ENCODE peak calls at places on chromosomes 5 and 9, in ten cellular contexts. X, F, A, M, W, B, G, I, C and U are unnamed samples.

GRCh38 chr9:35500130-35500748 is 10.3 kb downstream of the RUSC2 start:
- DNase-seq in A (no peak), I (no peak), W (no peak), F (no peak), X (no peak), G (peak), C (peak), M (no peak), B (peak), U (no peak)

GRCh38 chr5:9927106-9927505 is 297.0 kb upstream of the TAS2R1 start:
- DNase-seq in X (no peak), M (no peak), W (no peak), I (no peak), G (peak), A (peak), C (no peak), F (no peak), B (peak), U (peak)

GRCh38 chr5:133273661-133274596 is 222.1 kb downstream of the HSPA4 start:
- DNase-seq in M (no peak), I (no peak), A (peak), X (no peak), W (no peak), G (peak), C (no peak), F (no peak), B (peak), U (peak)

GRCh38 chr5:96264047-96264446 is 169.0 kb downstream of the PCSK1 start:
- DNase-seq in M (no peak), C (no peak), G (no peak), W (no peak), I (no peak), B (no peak), X (no peak), F (no peak), A (no peak), U (no peak)

GRCh38 chr5:96198673-96199072 is 234.4 kb downstream of the PCSK1 start:
- DNase-seq in G (peak), B (peak), A (peak), I (no peak), W (no peak), M (no peak), F (no peak), X (no peak), C (no peak), U (no peak)

GRCh38 chr5:149284501-149284900 is 12.8 kb downstream of the AFAP1L1 start:
- DNase-seq in B (no peak), G (peak), I (no peak), F (no peak), X (no peak), A (peak), M (no peak), W (no peak), C (no peak), U (peak)

GRCh38 chr5:97000391-97000790 is 64.5 kb downstream of the LNPEP start:
- DNase-seq in W (no peak), C (peak), M (no peak), X (no peak), I (no peak), A (peak), G (no peak), F (no peak), B (peak), U (no peak)

GRCh38 chr5:158537343-158537742 is 562.4 kb downstream of the EBF1 start:
- DNase-seq in G (no peak), X (no peak), F (no peak), B (no peak), A (no peak), C (no peak), W (no peak), I (no peak), M (no peak), U (no peak)

GRCh38 chr5:128927644-128928043 is 37.6 kb upstream of the SLC27A6 start:
- DNase-seq in F (no peak), W (no peak), M (no peak), X (no peak), I (no peak), C (no peak), A (peak), G (no peak), B (no peak), U (peak)

GRCh38 chr9:107545036-107545435 is 55.5 kb upstream of the KLF4 start:
- DNase-seq in A (no peak), F (no peak), M (no peak), W (no peak), C (no peak), G (no peak), X (no peak), I (no peak), B (no peak), U (no peak)

GRCh38 chr9:94993141-94993820 is 266.8 kb downstream of the AOPEP start:
- DNase-seq in F (peak), G (no peak), X (no peak), A (no peak), B (no peak), M (no peak), C (no peak), I (no peak), W (no peak), U (no peak)

GRCh38 chr5:152883061-152883460 is 478.0 kb upstream of the NMUR2 start:
- DNase-seq in I (no peak), A (no peak), W (no peak), F (no peak), G (no peak), C (no peak), X (no peak), B (no peak), M (no peak), U (peak)

GRCh38 chr5:96927008-96927407 is 8.9 kb upstream of the LNPEP start:
- DNase-seq in B (no peak), M (no peak), G (peak), C (no peak), X (no peak), A (peak), F (no peak), I (no peak), W (no peak), U (peak)

GRCh38 chr5:175823731-175824525 is 47.5 kb upstream of the CPLX2 start:
- DNase-seq in C (no peak), M (no peak), X (no peak), I (no peak), W (no peak), A (no peak), G (no peak), B (no peak), F (no peak), U (no peak)

GRCh38 chr5:7347377-7347776 is 48.6 kb upstream of the ADCY2 start:
- DNase-seq in G (no peak), W (no peak), X (no peak), C (no peak), M (no peak), A (no peak), B (no peak), I (no peak), F (no peak), U (no peak)

GRCh38 chr5:136780518-136780917 is 415.2 kb upstream of the TRPC7 start:
- DNase-seq in W (no peak), B (no peak), F (no peak), I (no peak), A (no peak), G (peak), M (no peak), C (peak), X (peak), U (no peak)

GRCh38 chr9:117084221-117084620 is 330.6 kb downstream of the ASTN2 start:
- DNase-seq in B (no peak), I (no peak), M (no peak), C (no peak), F (no peak), X (no peak), A (no peak), G (peak), W (no peak), U (no peak)

GRCh38 chr9:89949116-89949515 is 344.3 kb downstream of the GADD45G start:
- DNase-seq in A (no peak), X (peak), I (no peak), F (no peak), B (no peak), C (no peak), W (no peak), G (no peak), M (no peak), U (no peak)

GRCh38 chr9:6354072-6354686 is 26.0 kb downstream of the TPD52L3 start:
- DNase-seq in F (peak), W (peak), B (peak), M (no peak), X (peak), G (peak), I (peak), A (peak), C (peak), U (peak)

GRCh38 chr5:41795125-41795524 is 75.1 kb downstream of the OXCT1 start:
- DNase-seq in A (no peak), F (no peak), M (no peak), X (no peak), W (no peak), G (no peak), B (no peak), I (no peak), C (no peak), U (no peak)

GRCh38 chr5:41793156-41793770 is 77.0 kb downstream of the OXCT1 start:
- DNase-seq in I (no peak), A (peak), C (no peak), G (peak), F (peak), B (peak), X (no peak), W (no peak), M (no peak), U (peak)

GRCh38 chr5:41796061-41796460 is 74.2 kb downstream of the OXCT1 start:
- DNase-seq in F (no peak), A (no peak), C (no peak), B (peak), W (no peak), M (no peak), X (no peak), I (no peak), G (peak), U (no peak)

GRCh38 chr5:41797672-41798071 is 72.6 kb downstream of the OXCT1 start:
- DNase-seq in G (no peak), F (no peak), M (no peak), I (no peak), B (no peak), X (no peak), C (no peak), A (no peak), W (no peak), U (no peak)

GRCh38 chr5:41794478-41794877 is 75.7 kb downstream of the OXCT1 start:
- DNase-seq in G (peak), A (peak), X (peak), I (no peak), F (peak), W (no peak), B (peak), M (no peak), C (peak), U (peak)
- H3K4me3 ChIP-seq in G (no peak), A (no peak), X (no peak), I (no peak), F (no peak), W (no peak), B (no peak), M (no peak), C (no peak), U (no peak)

DNA sequence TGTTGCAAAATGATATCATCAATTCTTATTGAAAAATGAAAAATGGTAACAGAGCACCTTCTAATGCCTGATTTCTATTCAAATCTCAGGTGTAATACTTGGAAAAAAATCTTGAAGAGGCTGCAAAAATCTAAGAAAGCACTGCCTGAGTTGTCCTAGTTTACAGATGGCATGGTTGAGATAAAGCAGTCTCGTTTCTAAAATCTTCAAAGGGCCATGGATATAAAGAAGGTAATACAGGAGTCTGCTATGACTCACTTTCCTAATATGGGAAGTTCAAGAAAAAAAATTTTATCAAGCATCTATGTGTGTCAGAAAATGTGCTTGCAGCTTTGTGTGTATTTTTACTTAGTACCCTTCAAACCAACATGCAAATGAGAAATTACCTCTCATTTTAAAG is 163.3 kb downstream of the DMAC1 start:
- DNase-seq in G (no peak), C (no peak), X (no peak), F (no peak), W (no peak), B (no peak), I (no peak), M (no peak), A (no peak), U (no peak)
- TF ChIP-seq CTCF in G (no peak), C (no peak), X (no peak), F (no peak), W (no peak), B (no peak), I (no peak), M (no peak), A (no peak), U (no peak)

DNA sequence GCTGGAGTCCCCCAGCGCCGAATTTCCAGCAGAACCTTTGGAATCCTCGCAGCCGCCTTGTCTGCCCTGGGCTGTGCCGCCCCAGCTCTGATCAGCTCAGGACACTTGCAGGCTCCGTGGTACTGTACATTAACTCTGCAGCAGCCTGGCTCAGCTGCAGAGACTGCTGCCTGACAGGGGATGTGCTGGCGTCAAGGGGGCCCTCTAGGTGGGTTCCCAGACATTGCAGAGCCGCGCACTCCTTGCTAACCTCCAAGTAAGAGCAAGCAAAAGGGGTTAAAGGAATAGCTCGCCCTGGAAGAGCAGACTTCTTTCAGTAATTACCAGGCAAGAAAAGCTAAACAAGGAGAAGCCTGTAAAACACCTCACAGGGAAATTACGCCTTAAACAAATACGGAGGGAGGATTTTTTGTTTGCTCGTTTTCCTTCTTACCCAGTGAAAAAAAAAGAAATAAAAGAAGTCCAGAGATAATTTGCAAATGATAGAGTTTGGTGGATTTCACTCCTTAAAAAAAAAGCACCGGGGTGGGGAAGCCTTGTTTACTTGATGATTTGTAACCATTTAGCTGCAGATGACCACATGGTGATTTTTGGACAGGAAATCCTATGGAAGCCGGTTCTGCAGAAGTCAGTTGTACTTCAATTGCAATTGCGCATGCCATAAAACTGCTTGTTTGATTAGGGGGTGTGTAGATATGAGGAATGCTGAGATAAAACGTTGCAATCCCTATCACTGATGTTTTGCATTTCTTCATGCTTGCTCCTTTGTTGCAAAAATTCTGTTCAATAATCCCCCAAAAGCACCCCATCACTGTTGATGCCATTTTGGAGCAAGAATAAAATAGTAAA is 305.8 kb downstream of the PDE4D start:
- DNase-seq in B (peak), F (no peak), M (peak), I (no peak), A (peak), G (peak), W (peak), X (no peak), C (peak), U (peak)
- H3K4me3 ChIP-seq in B (peak), F (no peak), M (peak), I (peak), A (peak), G (peak), W (no peak), X (no peak), C (peak), U (no peak)

GRCh38 chr9:98892296-98892695 is 51.4 kb upstream of the COL15A1 start:
- DNase-seq in W (no peak), C (no peak), M (no peak), B (peak), I (no peak), G (peak), X (no peak), A (no peak), F (no peak), U (no peak)
- TF ChIP-seq CTCF in W (no peak), C (no peak), M (no peak), B (no peak), I (no peak), G (no peak), X (no peak), A (no peak), F (no peak), U (no peak)

DNA sequence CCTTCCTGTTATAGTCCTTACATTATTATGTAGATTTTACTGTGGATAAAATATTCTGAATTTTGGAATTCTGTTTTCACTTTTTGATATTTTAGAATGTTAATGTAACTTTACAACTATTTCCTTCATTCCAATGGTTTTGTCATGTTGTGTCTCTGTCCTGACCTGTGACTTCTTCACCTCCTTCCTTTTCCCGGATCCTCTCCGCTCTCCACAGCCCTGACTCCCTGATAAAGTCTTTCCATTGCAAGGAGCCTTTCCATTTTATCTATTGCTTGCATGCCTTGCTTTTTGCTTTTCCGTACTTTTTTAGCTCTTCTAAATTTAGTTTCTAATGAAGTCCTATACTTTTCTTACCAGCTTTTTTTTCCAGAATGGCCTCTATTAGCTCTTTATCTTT is 117.6 kb upstream of the ARRDC3 start:
- DNase-seq in G (no peak), A (no peak), X (no peak), M (no peak), I (no peak), C (no peak), F (no peak), W (no peak), B (no peak), U (no peak)
- H3K4me3 ChIP-seq in G (no peak), A (no peak), X (no peak), M (no peak), I (no peak), C (no peak), F (no peak), W (no peak), B (no peak), U (no peak)

DNA sequence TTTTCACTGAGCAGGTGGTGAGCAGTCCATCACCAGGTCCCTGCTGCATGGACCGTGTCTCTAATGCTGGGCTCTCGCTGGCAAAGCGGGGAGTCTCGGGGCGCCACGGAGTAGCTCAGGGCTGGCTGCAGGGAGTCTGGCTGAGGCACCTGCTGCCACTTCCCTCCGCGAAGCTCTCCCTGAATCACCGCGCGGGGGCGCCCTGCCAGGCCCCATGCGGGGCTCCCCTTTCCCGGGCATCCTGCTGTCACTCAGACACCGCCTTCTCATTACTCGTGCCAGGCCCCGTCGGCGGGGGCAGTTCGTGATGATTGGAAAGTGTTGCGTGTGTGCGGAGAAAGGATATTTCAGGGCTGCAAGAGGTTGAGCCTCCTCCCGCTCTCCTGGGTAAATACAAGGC is 335.8 kb downstream of the IRX2 start:
- DNase-seq in M (no peak), F (no peak), W (no peak), B (no peak), X (peak), C (no peak), A (no peak), I (no peak), G (no peak), U (no peak)
- TF ChIP-seq CTCF in M (no peak), F (no peak), W (no peak), B (no peak), X (peak), C (no peak), A (no peak), I (no peak), G (no peak), U (no peak)

DNA sequence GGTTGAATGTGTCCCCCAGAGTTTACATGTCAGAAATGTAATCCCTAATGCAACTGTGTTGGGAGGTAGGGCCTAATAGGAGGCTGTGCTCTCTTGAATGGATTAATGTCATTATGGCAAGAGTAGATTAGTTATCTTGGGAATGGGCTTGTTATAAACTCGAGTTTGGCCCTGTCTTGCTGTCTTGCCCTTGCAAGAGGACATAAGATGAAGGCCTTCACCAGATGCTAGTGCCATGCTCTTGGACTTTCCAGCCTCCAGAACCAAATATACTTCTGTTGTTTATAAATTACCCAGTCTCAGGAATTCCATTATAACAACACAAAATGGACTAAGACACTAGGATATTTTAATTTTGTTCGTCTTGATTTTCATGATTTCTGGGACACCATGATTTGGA is 5.4 kb downstream of the PIK3R1 start:
- DNase-seq in W (no peak), M (no peak), B (no peak), I (no peak), A (no peak), X (no peak), G (no peak), C (no peak), F (no peak), U (no peak)
- H3K4me3 ChIP-seq in W (no peak), M (no peak), B (no peak), I (no peak), A (no peak), X (no peak), G (no peak), C (no peak), F (no peak), U (no peak)

DNA sequence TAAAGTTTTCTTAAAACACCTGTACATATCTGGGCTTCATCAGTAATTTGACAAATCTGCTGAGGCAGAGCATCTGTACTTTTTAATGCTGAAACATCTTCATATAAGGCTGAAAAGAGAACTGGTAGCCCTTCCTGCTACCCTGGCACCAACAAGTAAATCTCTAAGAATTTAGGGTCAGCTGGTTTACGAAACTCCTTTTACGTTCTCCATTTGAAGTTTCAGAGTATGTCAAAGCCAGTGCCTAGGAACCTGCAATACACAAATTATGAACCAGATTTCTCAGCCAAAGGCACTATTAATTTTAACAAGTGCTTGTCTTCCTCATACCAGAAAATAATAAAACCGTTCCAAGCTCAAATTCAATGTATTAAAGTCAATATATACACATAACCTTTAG is 3.8 kb downstream of the ZFAND5 start:
- DNase-seq in G (peak), I (no peak), X (no peak), F (no peak), M (no peak), C (no peak), B (no peak), W (no peak), A (no peak), U (no peak)
- TF ChIP-seq CTCF in G (no peak), I (no peak), X (no peak), F (no peak), M (no peak), C (no peak), B (no peak), W (no peak), A (no peak), U (no peak)